ENCODE peak calls at places on chromosomes 5 and 9, in eight cellular contexts. G is iPS DF 19.7; J is substantia nigra; D is chondrocyte; P is left cardiac atrium; A is cardiac fibroblast; Z is DMS79; L is CD8-positive, alpha-beta memory T cell. O is an unnamed sample.

GRCh38 chr5:107367480-107367879 is 303.3 kb downstream of the EFNA5 start:
- DNase-seq in Z (no peak), L (no peak), A (no peak), D (no peak), P (no peak), G (no peak), J (no peak), O (no peak)

GRCh38 chr5:172637740-172638139 is 3.3 kb upstream of the NEURL1B start:
- DNase-seq in G (no peak), D (no peak), J (no peak), P (no peak), Z (no peak), A (no peak), L (no peak), O (no peak)

GRCh38 chr9:23746317-23746716 is 79.7 kb downstream of the ELAVL2 start:
- DNase-seq in Z (no peak), D (no peak), P (no peak), L (no peak), A (no peak), J (no peak), G (no peak), O (no peak)

GRCh38 chr9:128124451-128124850 is 3.1 kb downstream of the PTGES2 start:
- DNase-seq in G (no peak), P (peak), A (no peak), Z (no peak), L (no peak), D (peak), J (no peak), O (peak)

GRCh38 chr9:134168731-134169130 is 4.4 kb upstream of the RNU6ATAC start:
- DNase-seq in Z (no peak), P (no peak), A (no peak), J (no peak), L (no peak), D (no peak), G (no peak), O (no peak)

GRCh38 chr9:33375841-33376321 is 26.5 kb downstream of the AQP7 start:
- DNase-seq in A (no peak), Z (no peak), L (no peak), G (no peak), D (peak), J (no peak), P (no peak), O (no peak)

GRCh38 chr5:73312872-73313510 is 135.6 kb downstream of the FOXD1 start:
- DNase-seq in P (no peak), Z (no peak), D (no peak), J (no peak), G (no peak), L (no peak), A (peak), O (no peak)

GRCh38 chr5:78886650-78887230 is 98.4 kb downstream of the ARSB start:
- DNase-seq in L (no peak), A (peak), D (no peak), P (no peak), G (no peak), Z (no peak), J (no peak), O (no peak)

GRCh38 chr5:172630082-172630481 is 11.0 kb upstream of the NEURL1B start:
- DNase-seq in P (no peak), Z (no peak), G (no peak), L (no peak), D (no peak), A (no peak), J (no peak), O (no peak)

GRCh38 chr9:104075801-104076753 is 18.0 kb upstream of the SMC2 start:
- DNase-seq in J (no peak), A (peak), L (no peak), Z (no peak), P (no peak), G (no peak), D (no peak), O (no peak)

GRCh38 chr5:61933787-61934626 is 372.0 kb upstream of the KIF2A start:
- DNase-seq in A (peak), L (no peak), D (no peak), G (peak), J (peak), P (peak), Z (peak), O (no peak)

GRCh38 chr5:141508808-141509611 is 20.1 kb downstream of the PCDHGC5 start:
- DNase-seq in Z (no peak), P (peak), G (no peak), D (no peak), L (no peak), A (peak), J (peak), O (peak)

GRCh38 chr9:1173211-1173610 is 123.1 kb downstream of the DMRT2 start:
- DNase-seq in J (no peak), A (no peak), G (no peak), L (no peak), Z (no peak), P (no peak), D (no peak), O (no peak)